ENCODE peak calls at places on chromosomes 5 and 9, in five cellular contexts. H is fibroblast of lung, R is PC-9, F is neural progenitor cell, P is trophoblast cell. I is an unnamed sample.

GRCh38 chr5:72503888-72504491 is 3.2 kb downstream of the ZNF366 start:
- DNase-seq in H (peak; percentile 77), P (no peak), F (no peak), R (peak; percentile 51), I (no peak)

GRCh38 chr9:128187361-128187760 is 4.0 kb downstream of the CIZ1 start:
- DNase-seq in F (no peak), R (no peak), H (no peak), P (no peak), I (no peak)

GRCh38 chr9:134757206-134757975 is 115.8 kb downstream of the COL5A1 start:
- DNase-seq in R (no peak), H (no peak), P (no peak), F (no peak), I (no peak)

GRCh38 chr5:33340195-33340594 is 100.6 kb upstream of the TARS1 start:
- DNase-seq in P (no peak), H (no peak), R (no peak), F (peak; percentile 41), I (no peak)

GRCh38 chr9:68981825-68982224 is 32.1 kb downstream of the PRKACG start:
- DNase-seq in F (no peak), P (no peak), R (no peak), H (no peak), I (no peak)

GRCh38 chr9:124574944-124575343 is 67.7 kb upstream of the NR5A1 start:
- DNase-seq in F (no peak), H (peak; percentile 31), R (no peak), P (no peak), I (peak; percentile 66)

GRCh38 chr5:157857821-157858526 is 971 bp downstream of the CLINT1 start:
- DNase-seq in F (no peak), R (no peak), H (peak; percentile 17), P (no peak), I (no peak)

GRCh38 chr5:31096238-31096865 is 97.1 kb upstream of the CDH6 start:
- DNase-seq in P (no peak), F (no peak), R (no peak), H (peak; percentile 74), I (no peak)

GRCh38 chr9:136791466-136792276 is 527 bp downstream of the TMEM141 start:
- DNase-seq in R (peak; percentile 85), H (no peak), F (peak; percentile 70), P (peak; percentile 74), I (peak; percentile 82)

GRCh38 chr5:431001-431710 is 11.8 kb upstream of the EXOC3 start:
- DNase-seq in R (peak; percentile 78), P (peak; percentile 68), H (peak; percentile 38), F (peak; percentile 80), I (peak; percentile 89)

GRCh38 chr5:151085517-151086031 is 4.7 kb upstream of the TNIP1 start:
- DNase-seq in F (no peak), P (no peak), H (no peak), R (no peak), I (peak; percentile 75)

GRCh38 chr9:125841444-125841843 is 94.3 kb downstream of the PBX3 start:
- DNase-seq in P (no peak), F (no peak), R (no peak), H (no peak), I (no peak)

GRCh38 chr9:125839322-125839721 is 92.1 kb downstream of the PBX3 start:
- DNase-seq in P (no peak), F (no peak), R (no peak), H (no peak), I (no peak)

GRCh38 chr9:125843646-125844045 is 96.5 kb downstream of the PBX3 start:
- DNase-seq in F (peak; percentile 34), P (no peak), R (no peak), H (peak; percentile 70), I (no peak)

GRCh38 chr9:125844611-125845010 is 97.4 kb downstream of the PBX3 start:
- DNase-seq in F (no peak), H (no peak), R (no peak), P (no peak), I (no peak)

DNA sequence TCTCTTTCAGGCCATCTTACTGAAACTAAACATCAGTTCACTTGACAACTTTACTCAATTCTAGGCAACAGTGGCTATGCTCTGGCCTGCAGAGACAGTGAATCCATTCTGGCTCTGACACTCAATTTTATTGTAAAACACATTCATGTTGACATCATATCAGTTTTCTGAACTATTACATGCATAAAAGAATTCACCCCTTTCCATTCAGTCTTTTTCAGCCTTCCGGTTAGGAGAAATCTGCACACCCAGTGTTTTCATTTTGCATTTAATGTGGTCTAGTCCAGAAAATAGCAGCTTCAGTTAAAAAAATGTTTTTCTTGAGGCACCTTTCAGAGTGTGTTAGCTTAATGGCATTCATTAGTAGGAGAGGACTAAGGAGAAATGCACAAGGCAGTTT is 95.0 kb downstream of the PBX3 start:
- DNase-seq in R (no peak), P (no peak), H (no peak), F (no peak), I (no peak)
- H3K79me2 ChIP-seq in R (no peaks in the 10 kb centered on the region), P (no peaks in the 10 kb centered on the region), H (peaks cover 44% of the 10 kb centered on the region), F (peaks cover 97% of the 10 kb centered on the region), I (no peaks in the 10 kb centered on the region)

DNA sequence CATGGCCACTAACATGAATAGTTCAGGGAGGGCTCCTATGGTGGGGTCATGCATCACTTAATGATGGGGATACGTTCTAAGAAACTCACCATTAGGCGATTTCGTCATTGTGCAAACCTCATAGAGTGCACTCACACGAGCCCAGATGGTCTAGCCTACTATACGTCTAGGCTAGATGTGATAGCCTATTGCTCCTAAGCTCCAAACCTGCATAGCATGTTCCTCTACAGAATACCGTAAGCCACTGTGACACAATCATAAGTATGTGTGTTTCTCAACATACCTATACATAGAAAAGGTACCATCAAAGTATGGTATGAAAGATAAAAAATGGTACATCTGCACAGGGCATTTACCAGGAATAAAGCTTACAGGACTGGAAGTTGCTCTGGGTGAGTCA is 6.3 kb downstream of the SLIT3 start:
- DNase-seq in H (no peak), P (peak; percentile 66), R (no peak), F (no peak), I (no peak)
- H3K79me2 ChIP-seq in H (no peaks in the 10 kb centered on the region), P (no peaks in the 10 kb centered on the region), R (no peaks in the 10 kb centered on the region), F (no peaks in the 10 kb centered on the region), I (peaks cover 85% of the 10 kb centered on the region)

DNA sequence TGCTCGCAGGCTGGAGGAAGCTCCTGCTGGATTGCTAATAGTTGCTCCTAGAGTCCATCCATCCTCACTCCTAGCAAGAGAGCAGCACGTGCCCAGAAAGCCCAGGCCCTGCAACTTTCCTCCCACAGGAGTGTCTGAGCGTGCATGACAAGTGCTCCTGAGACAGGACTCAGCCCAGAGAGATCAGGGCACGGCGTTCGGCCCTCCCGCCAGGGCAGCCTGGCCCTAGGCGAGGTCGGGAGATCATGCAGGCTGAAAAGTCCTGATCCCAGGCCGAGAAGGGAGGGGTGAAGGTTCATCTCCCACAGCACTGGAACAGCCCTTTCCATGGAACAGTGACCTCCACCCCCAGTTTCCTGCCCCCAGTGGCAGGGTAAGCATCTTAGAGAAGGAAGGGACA is 94.8 kb downstream of the ROR2 start:
- DNase-seq in F (no peak), R (no peak), H (no peak), P (no peak), I (no peak)
- H3K79me2 ChIP-seq in F (peaks cover 72% of the 10 kb centered on the region), R (no peaks in the 10 kb centered on the region), H (no peaks in the 10 kb centered on the region), P (no peaks in the 10 kb centered on the region), I (peaks cover 83% of the 10 kb centered on the region)

GRCh38 chr9:125785187-125785840 is 38.1 kb downstream of the PBX3 start:
- DNase-seq in H (no peak), P (no peak), R (no peak), F (no peak), I (no peak)

GRCh38 chr9:125789196-125789595 is 42.0 kb downstream of the PBX3 start:
- DNase-seq in R (no peak), H (no peak), F (no peak), P (no peak), I (peak; percentile 10)

GRCh38 chr9:125787715-125788114 is 40.5 kb downstream of the PBX3 start:
- DNase-seq in P (no peak), F (no peak), R (no peak), H (no peak), I (no peak)

GRCh38 chr9:125782718-125783117 is 35.5 kb downstream of the PBX3 start:
- DNase-seq in R (no peak), H (no peak), P (no peak), F (no peak), I (no peak)

DNA sequence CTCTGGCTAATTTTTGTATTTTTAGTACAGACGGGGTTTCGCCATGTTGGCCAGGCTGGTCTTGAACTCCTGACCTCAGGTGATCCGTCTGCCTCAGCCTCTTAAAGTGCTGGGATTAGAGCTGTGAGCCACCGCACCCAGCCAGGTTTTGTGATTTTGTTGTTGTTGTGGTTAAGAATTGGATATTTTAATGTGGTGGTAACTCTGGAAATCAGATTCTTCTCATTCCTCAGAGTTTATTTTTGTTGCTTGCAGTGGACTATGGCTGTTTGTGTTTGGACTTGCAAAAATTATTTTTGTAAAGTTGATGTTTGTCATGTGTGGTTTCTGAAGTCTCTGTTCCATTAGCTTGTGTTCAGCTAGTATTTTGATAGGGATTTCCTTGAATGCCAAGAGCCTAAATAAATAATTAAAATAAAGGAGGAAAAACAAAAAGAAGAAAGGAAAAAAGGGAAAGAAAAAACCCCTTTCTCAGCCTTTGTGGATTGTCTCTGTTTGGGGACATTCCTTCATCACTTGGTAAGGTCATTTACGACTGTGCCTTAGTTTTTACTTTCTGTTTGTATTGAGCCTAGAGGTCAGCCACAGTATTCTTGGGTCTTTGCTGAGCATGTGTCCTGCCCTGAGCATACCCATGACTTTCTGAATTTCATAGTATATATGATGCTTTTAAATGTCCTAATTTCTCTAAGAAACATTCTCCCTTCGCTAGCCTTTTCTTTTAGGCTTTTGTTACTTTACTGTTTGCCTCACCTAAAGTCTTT is 37.3 kb downstream of the PBX3 start:
- DNase-seq in H (no peak), R (no peak), F (no peak), P (no peak), I (no peak)
- H3K79me2 ChIP-seq in H (peaks cover 45% of the 10 kb centered on the region), R (no peaks in the 10 kb centered on the region), F (peaks cover 79% of the 10 kb centered on the region), P (no peaks in the 10 kb centered on the region), I (no peaks in the 10 kb centered on the region)

GRCh38 chr9:18504707-18505106 is 30.8 kb downstream of the ADAMTSL1 start:
- DNase-seq in F (peak; percentile 83), R (no peak), P (no peak), H (no peak), I (no peak)

GRCh38 chr9:18502546-18502945 is 28.6 kb downstream of the ADAMTSL1 start:
- DNase-seq in F (no peak), H (no peak), P (no peak), R (no peak), I (no peak)

GRCh38 chr9:18507151-18507550 is 33.2 kb downstream of the ADAMTSL1 start:
- DNase-seq in F (no peak), H (no peak), P (no peak), R (no peak), I (no peak)
- H3K79me2 ChIP-seq in F (no peaks in the 10 kb centered on the region), H (peaks cover 8% of the 10 kb centered on the region), P (no peaks in the 10 kb centered on the region), R (no peaks in the 10 kb centered on the region), I (no peaks in the 10 kb centered on the region)